ENCODE peak calls at places on chromosomes 1 and 21, in five cellular contexts. H is Panc1, U is SK-N-SH, F is HepG2, D is HCT116. I is an unnamed sample.

GRCh38 chr21:16891821-16892220 is 621.0 kb upstream of the CXADR start:
- DNase-seq in U (no peak), D (no peak), H (no peak), F (no peak), I (no peak)

GRCh38 chr1:175234639-175235038 is 42.1 kb upstream of the KIAA0040 start:
- DNase-seq in D (no peak), U (no peak), F (no peak), H (no peak), I (no peak)

GRCh38 chr21:31220567-31220966 is 123.5 kb downstream of the TIAM1 start:
- DNase-seq in F (peak; percentile 57), D (no peak), U (no peak), H (no peak), I (no peak)

GRCh38 chr1:170164103-170164763 is 18.5 kb downstream of the NTMT2 start:
- DNase-seq in U (no peak), F (no peak), D (no peak), H (no peak), I (no peak)

GRCh38 chr1:39877980-39878956 is 5.0 kb downstream of the TRIT1 start:
- DNase-seq in U (no peak), D (no peak), H (no peak), F (no peak), I (peak; percentile 68)

GRCh38 chr1:214520544-214521165 is 30.7 kb downstream of the PTPN14 start:
- DNase-seq in D (no peak), H (no peak), F (no peak), U (no peak), I (no peak)

GRCh38 chr1:16727190-16728111 is 12.9 kb upstream of the RNU1-4 start:
- DNase-seq in H (no peak), U (peak; percentile 29), F (peak; percentile 57), D (peak; percentile 100), I (peak; percentile 91)

GRCh38 chr1:227299238-227299637 is 19.1 kb downstream of the CDC42BPA start:
- DNase-seq in H (no peak), D (no peak), F (no peak), U (no peak), I (no peak)

GRCh38 chr1:209651148-209651547 is 1.1 kb downstream of the LAMB3 start:
- DNase-seq in H (no peak), D (peak; percentile 67), F (no peak), U (no peak), I (no peak)

GRCh38 chr1:161091796-161092507 is 2.6 kb upstream of the NECTIN4 start:
- DNase-seq in F (no peak), D (no peak), H (no peak), U (no peak), I (no peak)

GRCh38 chr21:44450402-44450801 is 4.9 kb upstream of the LRRC3 start:
- DNase-seq in U (no peak), D (no peak), F (no peak), H (no peak), I (no peak)

GRCh38 chr1:10399487-10399917 is 638 bp downstream of the PGD start:
- DNase-seq in F (peak; percentile 30), H (no peak), D (no peak), U (no peak), I (no peak)

GRCh38 chr1:68255301-68255700 is 23.0 kb upstream of the WLS start:
- DNase-seq in D (no peak), F (no peak), H (no peak), U (no peak), I (no peak)

GRCh38 chr1:185539277-185539943 is 194.8 kb upstream of the HMCN1 start:
- DNase-seq in H (no peak), D (no peak), F (no peak), U (no peak), I (no peak)

GRCh38 chr21:36436829-36437744 is 42.8 kb downstream of the CLDN14 start:
- DNase-seq in D (no peak), H (no peak), U (no peak), F (no peak), I (no peak)

GRCh38 chr1:53111693-53112092 is 30.7 kb downstream of the SLC1A7 start:
- DNase-seq in H (no peak), U (no peak), F (peak; percentile 35), D (no peak), I (no peak)
- H3K27ac ChIP-seq in H (peak overlapping the region; percentile 49), U (no peak overlapping the region), F (peak overlapping the region; percentile 73), D (no peak overlapping the region), I (no peak overlapping the region)

GRCh38 chr1:159795534-159795933 is 6.6 kb upstream of the FCRL6 start:
- DNase-seq in F (no peak), H (no peak), U (no peak), D (no peak), I (no peak)

GRCh38 chr1:159799446-159799985 is 2.6 kb upstream of the FCRL6 start:
- DNase-seq in D (no peak), U (no peak), H (no peak), F (no peak), I (no peak)

GRCh38 chr1:159802060-159802459 is at the start of gene FCRL6:
- DNase-seq in U (no peak), D (no peak), F (no peak), H (no peak), I (no peak)

GRCh38 chr1:159800177-159800935 is 1.8 kb upstream of the FCRL6 start:
- DNase-seq in F (no peak), D (no peak), H (no peak), U (no peak), I (no peak)

GRCh38 chr1:159798893-159799292 is 3.3 kb upstream of the FCRL6 start:
- DNase-seq in U (peak; percentile 72), D (peak; percentile 90), F (peak; percentile 70), H (peak; percentile 64), I (peak; percentile 95)
- TF ChIP-seq REST in U (no peak), D (no peak), F (no peak), H (no peak), I (no peak)

GRCh38 chr1:119632103-119632490 is 16.0 kb downstream of the ZNF697 start:
- DNase-seq in D (no peak), U (no peak), F (no peak), H (no peak), I (no peak)
- H3K36me3 ChIP-seq in D (no peaks in the 10 kb centered on the region), U (peaks cover 5% of the 10 kb centered on the region), F (peaks cover 9% of the 10 kb centered on the region), H (no peaks in the 10 kb centered on the region), I (no peaks in the 10 kb centered on the region)

GRCh38 chr1:156488566-156489165 is 11.9 kb downstream of the MEF2D start:
- DNase-seq in F (no peak), D (no peak), H (no peak), U (no peak), I (no peak)
- H3K27ac ChIP-seq in F (no peak overlapping the region), D (no peak overlapping the region), H (no peak overlapping the region), U (no peak overlapping the region), I (no peak overlapping the region)

GRCh38 chr1:21869620-21870121 is 57.6 kb downstream of the LDLRAD2 start:
- DNase-seq in U (peak; percentile 87), D (peak; percentile 18), F (peak; percentile 20), H (peak; percentile 30), I (no peak)
- TF ChIP-seq REST in U (no peak), D (no peak), F (no peak), H (no peak), I (no peak)

GRCh38 chr1:55143686-55144085 is 71.5 kb downstream of the USP24 start:
- DNase-seq in H (no peak), U (no peak), F (peak; percentile 56), D (peak; percentile 35), I (peak; percentile 84)
- H3K36me3 ChIP-seq in H (peaks cover 81% of the 10 kb centered on the region), U (peaks cover 91% of the 10 kb centered on the region), F (peaks cover 66% of the 10 kb centered on the region), D (peaks cover 30% of the 10 kb centered on the region), I (peaks cover 27% of the 10 kb centered on the region)

DNA sequence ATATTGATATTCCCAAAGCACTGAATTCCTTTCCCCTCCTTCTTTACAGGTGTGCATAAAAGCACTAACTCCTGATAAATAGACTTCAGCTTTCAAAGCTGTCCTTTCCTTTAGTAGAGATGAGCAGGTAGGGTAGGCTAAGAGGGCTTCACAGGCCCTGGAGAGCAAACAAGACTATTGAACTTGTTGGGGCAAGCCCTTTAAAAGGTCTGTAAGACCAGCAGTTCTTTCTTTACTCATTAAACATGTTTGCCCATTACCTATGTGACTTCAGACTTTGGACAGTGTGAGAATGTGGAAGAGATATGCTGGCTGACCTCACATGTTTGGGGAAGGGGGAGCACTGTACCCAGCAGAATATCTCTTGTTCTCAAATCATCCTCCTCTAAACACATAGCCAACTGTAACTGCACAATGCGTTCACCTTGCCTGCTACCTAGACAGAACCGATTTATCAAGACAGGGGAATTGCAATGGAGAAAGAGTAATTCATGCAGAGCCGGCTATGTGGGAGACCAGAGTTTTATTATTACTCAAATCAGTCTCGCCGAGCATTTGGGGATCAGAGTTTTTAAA is 27.1 kb upstream of the HAO2 start:
- DNase-seq in D (no peak), H (no peak), U (no peak), F (peak; percentile 99), I (no peak)
- H3K27ac ChIP-seq in D (no peak overlapping the region), H (no peak overlapping the region), U (no peak overlapping the region), F (peak overlapping the region; percentile 90), I (peak overlapping the region; percentile 95)

DNA sequence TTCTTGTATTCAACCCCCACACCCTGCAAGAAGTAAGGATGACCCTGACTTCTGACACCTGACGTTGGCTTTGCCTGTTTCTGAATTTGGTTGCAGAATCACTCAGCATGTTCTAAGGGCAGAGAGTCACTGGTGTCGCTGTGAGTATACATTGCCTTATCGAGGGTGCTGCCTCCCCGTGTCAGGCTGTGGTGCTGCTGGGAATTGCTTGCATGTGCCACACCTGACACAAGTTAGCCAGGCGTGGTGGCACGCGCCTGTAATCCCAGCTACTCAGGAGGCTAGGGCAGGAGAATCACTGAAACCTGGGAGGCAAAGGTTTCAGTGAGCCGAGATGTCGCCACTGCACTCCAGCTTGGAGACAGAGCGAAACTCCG is 45.9 kb downstream of the WDR4 start:
- DNase-seq in F (peak; percentile 25), U (peak; percentile 77), H (no peak), D (peak; percentile 10), I (peak; percentile 47)
- TF ChIP-seq REST in F (no peak), U (no peak), H (no peak), D (no peak), I (no peak)

GRCh38 chr1:25828491-25828890 is 8.7 kb downstream of the MTFR1L start:
- DNase-seq in F (no peak), U (no peak), D (no peak), H (no peak), I (no peak)
- H3K36me3 ChIP-seq in F (peaks cover 78% of the 10 kb centered on the region), U (peaks cover 70% of the 10 kb centered on the region), D (peaks cover 50% of the 10 kb centered on the region), H (peaks cover 33% of the 10 kb centered on the region), I (peaks cover 51% of the 10 kb centered on the region)